ENCODE peak calls at places on chromosome 6, in six cellular contexts. L is activated naive CD8-positive, alpha-beta T cell treated with anti-CD3 and anti-CD28 coated beads, Interleukin-2, amount 50 U/mL, for 16 hours; R is posterior cingulate gyrus; A is ACHN; O is NCI-H82; C is activated CD8-positive, alpha-beta memory T cell treated with anti-CD3 and anti-CD28 coated beads for 48 hours. M is an unnamed sample.

GRCh38 chr6:32883789-32884188 is 29.8 kb downstream of the PSMB9 start:
- DNase-seq in R (no peak), C (no peak), L (no peak), O (peak; percentile 27), A (no peak), M (no peak)

GRCh38 chr6:15817100-15817499 is 154.3 kb upstream of the DTNBP1 start:
- DNase-seq in O (peak; percentile 93), C (no peak), A (no peak), L (no peak), R (no peak), M (no peak)

GRCh38 chr6:51118754-51119153 is 300.1 kb downstream of the TFAP2B start:
- DNase-seq in O (no peak), C (no peak), L (no peak), R (no peak), A (no peak), M (no peak)

GRCh38 chr6:121666809-121667208 is 231.4 kb downstream of the GJA1 start:
- DNase-seq in L (no peak), A (peak; percentile 37), R (no peak), O (no peak), C (no peak), M (no peak)

GRCh38 chr6:95725344-95725743 is 148.0 kb downstream of the MANEA start:
- DNase-seq in L (no peak), R (no peak), A (no peak), C (no peak), O (no peak), M (no peak)

GRCh38 chr6:135743476-135743875 is 108.0 kb upstream of the PDE7B start:
- DNase-seq in O (no peak), A (no peak), L (no peak), R (no peak), C (no peak), M (no peak)

GRCh38 chr6:14953806-14954205 is 292.1 kb upstream of the JARID2 start:
- DNase-seq in R (no peak), A (no peak), C (no peak), O (peak; percentile 99), L (no peak), M (no peak)

GRCh38 chr6:81938991-81939773 is 186.7 kb upstream of the TENT5A start:
- DNase-seq in L (no peak), A (no peak), C (no peak), O (no peak), R (no peak), M (no peak)

GRCh38 chr6:112325449-112325848 is 21.7 kb upstream of the RFPL4B start:
- DNase-seq in A (no peak), C (no peak), O (no peak), L (no peak), R (no peak), M (no peak)

GRCh38 chr6:81933648-81934047 is 181.2 kb upstream of the TENT5A start:
- DNase-seq in C (no peak), L (no peak), O (no peak), A (peak; percentile 7), R (no peak), M (no peak)

GRCh38 chr6:25623874-25624273 is 28.1 kb upstream of the SCGN start:
- DNase-seq in C (no peak), R (no peak), L (no peak), A (no peak), O (peak; percentile 38), M (no peak)

GRCh38 chr6:97586344-97586743 is 303.3 kb upstream of the MMS22L start:
- DNase-seq in O (peak; percentile 60), L (no peak), A (peak; percentile 20), R (no peak), C (no peak), M (no peak)

GRCh38 chr6:110357696-110358535 is at the start of gene METTL24:
- DNase-seq in R (peak; percentile 22), C (no peak), O (peak; percentile 71), A (no peak), L (no peak), M (peak; percentile 72)

GRCh38 chr6:16944601-16945000 is 157.2 kb upstream of the STMND1 start:
- DNase-seq in L (no peak), A (no peak), O (no peak), C (no peak), R (no peak), M (no peak)

GRCh38 chr6:106547556-106547955 is 81.7 kb downstream of the RTN4IP1 start:
- DNase-seq in L (no peak), A (no peak), C (no peak), O (no peak), R (no peak), M (no peak)

GRCh38 chr6:141562801-141563763 is 569.6 kb upstream of the GJE1 start:
- DNase-seq in C (no peak), L (peak; percentile 19), R (peak; percentile 27), A (peak; percentile 75), O (peak; percentile 82), M (no peak)

GRCh38 chr6:138987299-138987642 is 782 bp downstream of the REPS1 start:
- DNase-seq in L (no peak), C (no peak), A (no peak), O (peak; percentile 56), R (no peak), M (no peak)

GRCh38 chr6:1596088-1596852 is 13.4 kb upstream of the FOXC1 start:
- DNase-seq in L (peak; percentile 46), R (peak; percentile 69), O (peak; percentile 73), A (peak; percentile 46), C (no peak), M (peak; percentile 87)

GRCh38 chr6:33995873-33996475 is 149.9 kb downstream of the GRM4 start:
- DNase-seq in L (no peak), A (no peak), O (no peak), C (no peak), R (no peak), M (no peak)

GRCh38 chr6:10429638-10430427 is 15.0 kb upstream of the TFAP2A start:
- DNase-seq in O (peak; percentile 77), C (no peak), A (peak; percentile 62), R (no peak), L (no peak), M (no peak)

GRCh38 chr6:11974089-11974488 is 38.0 kb upstream of the HIVEP1 start:
- DNase-seq in C (no peak), A (no peak), L (no peak), O (no peak), R (no peak), M (no peak)

GRCh38 chr6:135087803-135088202 is 33.2 kb upstream of the HBS1L start:
- DNase-seq in O (no peak), A (no peak), R (no peak), C (no peak), L (no peak), M (no peak)

GRCh38 chr6:142642651-142643050 is 302.3 kb downstream of the HIVEP2 start:
- DNase-seq in R (no peak), L (no peak), A (no peak), O (no peak), C (no peak), M (no peak)

GRCh38 chr6:104525677-104526322 is 333.9 kb downstream of the HACE1 start:
- DNase-seq in R (peak; percentile 79), C (peak; percentile 7), L (peak; percentile 35), O (peak; percentile 87), A (peak; percentile 72), M (peak; percentile 80)

GRCh38 chr6:110217255-110217654 is 37.0 kb downstream of the CDC40 start:
- DNase-seq in L (no peak), C (no peak), A (no peak), O (no peak), R (no peak), M (no peak)

GRCh38 chr6:159716247-159717086 is 10.8 kb upstream of the WTAP start:
- DNase-seq in C (no peak), A (peak; percentile 22), O (peak; percentile 23), R (no peak), L (no peak), M (no peak)